ENCODE peak calls at places on chromosome 20, in four cellular contexts. One of them, this sample, is unnamed.

GRCh38 chr20:24465730-24466129 is 3.7 kb upstream of the SYNDIG1 start:
- DNase-seq in K562: no peak
- DNase-seq in GM12878: no peak
- DNase-seq in HepG2: no peak
- DNase-seq in this sample: no peak

GRCh38 chr20:22460231-22460630 is 124.1 kb downstream of the FOXA2 start:
- DNase-seq in K562: no peak
- DNase-seq in GM12878: no peak
- DNase-seq in HepG2: no peak
- DNase-seq in this sample: no peak

GRCh38 chr20:33640287-33640686 is 21.8 kb upstream of the C20orf144 start:
- DNase-seq in K562: no peak
- DNase-seq in GM12878: no peak
- DNase-seq in HepG2: peak
- DNase-seq in this sample: no peak

GRCh38 chr20:15902493-15902892 is 670.8 kb downstream of the KIF16B start:
- DNase-seq in K562: peak
- DNase-seq in GM12878: no peak
- DNase-seq in HepG2: no peak
- DNase-seq in this sample: peak

GRCh38 chr20:43736588-43737091 is 9.8 kb upstream of the GTSF1L start:
- DNase-seq in K562: peak
- DNase-seq in GM12878: peak
- DNase-seq in HepG2: no peak
- DNase-seq in this sample: no peak

GRCh38 chr20:21510414-21510971 is 3.4 kb downstream of the NKX2-2 start:
- DNase-seq in K562: no peak
- DNase-seq in GM12878: no peak
- DNase-seq in HepG2: no peak
- DNase-seq in this sample: no peak

GRCh38 chr20:43955244-43956191 is 40.9 kb downstream of the TOX2 start:
- DNase-seq in K562: no peak
- DNase-seq in GM12878: peak
- DNase-seq in HepG2: no peak
- DNase-seq in this sample: no peak

GRCh38 chr20:25527949-25528348 is 57.4 kb downstream of the NINL start:
- DNase-seq in K562: no peak
- DNase-seq in GM12878: no peak
- DNase-seq in HepG2: no peak
- DNase-seq in this sample: no peak

GRCh38 chr20:905396-905961 is 10.7 kb downstream of the ANGPT4 start:
- DNase-seq in K562: no peak
- DNase-seq in GM12878: no peak
- DNase-seq in HepG2: no peak
- DNase-seq in this sample: no peak

GRCh38 chr20:62132421-62132820 is 10.1 kb downstream of the LSM14B start:
- DNase-seq in K562: no peak
- DNase-seq in GM12878: no peak
- DNase-seq in HepG2: no peak
- DNase-seq in this sample: no peak

GRCh38 chr20:59811681-59812171 is 121.7 kb downstream of the SYCP2 start:
- DNase-seq in K562: no peak
- DNase-seq in GM12878: no peak
- DNase-seq in HepG2: no peak
- DNase-seq in this sample: no peak

GRCh38 chr20:38199506-38200390 is 34.7 kb upstream of the TGM2 start:
- DNase-seq in K562: no peak
- DNase-seq in GM12878: no peak
- DNase-seq in HepG2: no peak
- DNase-seq in this sample: no peak

GRCh38 chr20:63090682-63091571 is 84.2 kb upstream of the BHLHE23 start:
- DNase-seq in K562: no peak
- DNase-seq in GM12878: no peak
- DNase-seq in HepG2: no peak
- DNase-seq in this sample: no peak

GRCh38 chr20:44031822-44032582 is 117.3 kb downstream of the TOX2 start:
- DNase-seq in K562: no peak
- DNase-seq in GM12878: no peak
- DNase-seq in HepG2: no peak
- DNase-seq in this sample: no peak

GRCh38 chr20:63835031-63835858 is 4.2 kb upstream of the ZBTB46 start:
- DNase-seq in K562: peak
- DNase-seq in GM12878: no peak
- DNase-seq in HepG2: peak
- DNase-seq in this sample: peak

GRCh38 chr20:38043512-38044300 is 10.2 kb downstream of the RPRD1B start:
- DNase-seq in K562: no peak
- DNase-seq in GM12878: no peak
- DNase-seq in HepG2: no peak
- DNase-seq in this sample: no peak

GRCh38 chr20:63896136-63896890 is 1.4 kb downstream of the DNAJC5 start:
- DNase-seq in K562: peak
- DNase-seq in GM12878: no peak
- DNase-seq in HepG2: peak
- DNase-seq in this sample: no peak

DNA sequence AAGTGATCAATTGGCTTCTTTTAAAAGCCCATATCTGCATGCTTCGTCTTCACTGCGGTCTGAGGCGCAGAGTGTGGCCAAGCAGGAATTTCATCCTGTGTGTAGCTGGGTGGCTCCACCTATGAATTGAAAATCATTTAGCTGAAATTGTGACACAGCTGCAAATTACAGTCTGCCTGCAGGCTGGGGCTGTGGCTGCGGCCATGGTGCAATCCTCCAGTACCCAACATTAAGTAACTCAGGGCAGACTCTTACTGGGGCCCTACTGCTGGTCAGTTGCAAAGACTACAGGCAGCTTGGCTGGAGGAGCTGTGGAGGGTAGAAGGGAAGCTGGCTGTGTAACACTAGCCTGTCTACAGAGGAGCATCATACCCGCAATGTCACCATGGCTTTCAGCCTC is 3.1 kb upstream of the TGM3 start:
- DNase-seq in K562: no peak
- DNase-seq in GM12878: no peak
- DNase-seq in HepG2: no peak
- DNase-seq in this sample: no peak
- TF ChIP-seq TARDBP in K562: no peak
- TF ChIP-seq TARDBP in GM12878: no peak
- TF ChIP-seq TARDBP in HepG2: no peak
- TF ChIP-seq TARDBP in this sample: no peak

GRCh38 chr20:32294071-32294470 is 16.6 kb downstream of the KIF3B start:
- DNase-seq in K562: no peak
- DNase-seq in GM12878: no peak
- DNase-seq in HepG2: no peak
- DNase-seq in this sample: no peak
- TF ChIP-seq SP1 in K562: no peak
- TF ChIP-seq SP1 in GM12878: no peak
- TF ChIP-seq SP1 in HepG2: no peak
- TF ChIP-seq SP1 in this sample: no peak

GRCh38 chr20:50624351-50625016 is 66.9 kb downstream of the RIPOR3 start:
- DNase-seq in K562: no peak
- DNase-seq in GM12878: no peak
- DNase-seq in HepG2: peak
- DNase-seq in this sample: no peak
- TF ChIP-seq BHLHE40 in K562: no peak
- TF ChIP-seq BHLHE40 in GM12878: no peak
- TF ChIP-seq BHLHE40 in HepG2: peak
- TF ChIP-seq BHLHE40 in this sample: no peak

DNA sequence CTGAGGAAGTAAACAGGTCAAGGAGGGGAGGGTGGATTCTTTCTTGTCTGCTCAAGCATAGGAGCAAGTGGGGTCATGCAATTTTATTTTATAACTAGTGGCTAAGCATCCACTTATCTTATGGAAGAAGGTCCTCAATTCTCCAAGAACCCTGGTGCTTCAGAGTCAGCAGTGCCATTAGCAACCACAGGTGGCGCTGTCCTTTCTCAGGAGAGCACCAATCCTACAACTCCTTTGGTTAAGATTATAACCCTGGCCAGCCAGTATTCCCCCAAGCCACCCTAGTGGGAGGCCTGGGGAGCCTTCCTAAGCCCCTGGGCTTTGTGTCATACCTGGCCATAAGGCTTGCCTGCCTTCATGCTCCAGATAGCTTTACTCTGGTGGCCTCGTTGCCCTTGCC is 60.7 kb downstream of the PCSK2 start:
- DNase-seq in K562: peak
- DNase-seq in GM12878: no peak
- DNase-seq in HepG2: no peak
- DNase-seq in this sample: peak
- TF ChIP-seq TARDBP in K562: no peak
- TF ChIP-seq TARDBP in GM12878: no peak
- TF ChIP-seq TARDBP in HepG2: no peak
- TF ChIP-seq TARDBP in this sample: no peak

GRCh38 chr20:3042621-3043020 is 801 bp upstream of the GNRH2 start:
- DNase-seq in K562: no peak
- DNase-seq in GM12878: no peak
- DNase-seq in HepG2: no peak
- DNase-seq in this sample: no peak
- TF ChIP-seq SP1 in K562: no peak
- TF ChIP-seq SP1 in GM12878: no peak
- TF ChIP-seq SP1 in HepG2: no peak
- TF ChIP-seq SP1 in this sample: no peak

DNA sequence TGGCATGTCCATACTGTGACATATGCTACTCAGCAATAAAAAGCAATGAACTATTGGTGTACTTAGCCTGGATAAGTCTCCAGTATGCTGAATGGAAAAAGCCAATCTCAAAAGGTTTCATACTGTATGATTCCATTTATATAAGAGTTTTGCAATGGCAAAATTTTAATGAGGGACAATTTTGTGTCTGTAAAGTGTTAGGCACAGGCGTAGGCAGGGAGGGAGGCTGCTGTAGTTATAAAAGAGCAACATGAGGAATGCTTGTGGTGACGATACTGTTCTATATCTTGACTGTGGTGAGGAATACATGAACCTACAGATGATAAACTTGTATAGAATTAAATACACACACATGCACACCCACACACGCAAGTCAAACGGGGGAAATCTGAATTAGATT is 44.2 kb downstream of the PLCB1 start:
- DNase-seq in K562: no peak
- DNase-seq in GM12878: no peak
- DNase-seq in HepG2: no peak
- DNase-seq in this sample: no peak
- TF ChIP-seq BHLHE40 in K562: no peak
- TF ChIP-seq BHLHE40 in GM12878: no peak
- TF ChIP-seq BHLHE40 in HepG2: no peak
- TF ChIP-seq BHLHE40 in this sample: no peak